ENCODE peak calls at places on chromosomes 16 and 17, in eight cellular contexts. M, S, V, F, J, P, I and Z are unnamed samples. For H3K36me3 and H3K4me1, the result is how much of the 10 kb centered on the place peaks cover.

GRCh38 chr16:7116734-7117133 is 215.9 kb upstream of the RBFOX1 start:
- DNase-seq in M (no peak), S (no peak), V (no peak), F (no peak), J (no peak), P (no peak), I (no peak), Z (no peak)

GRCh38 chr17:76199466-76199865 is 40.8 kb downstream of the RNF157 start:
- DNase-seq in M (no peak), S (no peak), V (no peak), F (no peak), J (no peak), P (no peak), I (no peak), Z (no peak)

GRCh38 chr17:48121921-48122650 is 14.5 kb downstream of the SNX11 start:
- DNase-seq in M (no peak), S (no peak), V (no peak), F (no peak), J (no peak), P (no peak), I (no peak), Z (no peak)

GRCh38 chr16:1338119-1338730 is 4.8 kb downstream of the BAIAP3 start:
- DNase-seq in M (peak), S (no peak), V (no peak), F (no peak), J (no peak), P (no peak), I (no peak), Z (no peak)

GRCh38 chr16:14608604-14609003 is 21.5 kb downstream of the PARN start:
- DNase-seq in M (no peak), S (no peak), V (peak), F (no peak), J (no peak), P (no peak), I (no peak), Z (no peak)

GRCh38 chr16:1789643-1790045 is 3.9 kb downstream of the IGFALS start:
- DNase-seq in M (no peak), S (no peak), V (no peak), F (no peak), J (peak), P (no peak), I (peak), Z (no peak)

GRCh38 chr16:1723450-1724147 is 17.6 kb downstream of the MAPK8IP3 start:
- DNase-seq in M (peak), S (no peak), V (no peak), F (no peak), J (no peak), P (peak), I (no peak), Z (no peak)

GRCh38 chr16:50248845-50249244 is 17.5 kb upstream of the ADCY7 start:
- DNase-seq in M (no peak), S (no peak), V (peak), F (no peak), J (no peak), P (no peak), I (no peak), Z (no peak)

GRCh38 chr17:61157246-61157887 is 242.3 kb upstream of the TBX2 start:
- DNase-seq in M (no peak), S (no peak), V (no peak), F (no peak), J (no peak), P (peak), I (no peak), Z (no peak)

GRCh38 chr16:87201052-87201451 is 116.1 kb downstream of the C16orf95 start:
- DNase-seq in M (peak), S (no peak), V (peak), F (no peak), J (peak), P (peak), I (no peak), Z (no peak)

GRCh38 chr17:44906010-44906646 is 6.9 kb upstream of the EFTUD2 start:
- DNase-seq in M (no peak), S (no peak), V (no peak), F (no peak), J (no peak), P (peak), I (no peak), Z (no peak)

GRCh38 chr16:86072328-86073102 is 173.6 kb downstream of the IRF8 start:
- DNase-seq in M (peak), S (peak), V (peak), F (no peak), J (peak), P (peak), I (peak), Z (peak)

GRCh38 chr16:85309656-85310587 is 197.7 kb upstream of the CIBAR2 start:
- DNase-seq in M (peak), S (no peak), V (peak), F (peak), J (no peak), P (no peak), I (peak), Z (no peak)

GRCh38 chr17:10629706-10630105 is 27.4 kb downstream of the MYH3 start:
- DNase-seq in M (no peak), S (no peak), V (no peak), F (no peak), J (no peak), P (no peak), I (peak), Z (no peak)

GRCh38 chr17:10628756-10629155 is 28.4 kb downstream of the MYH3 start:
- DNase-seq in M (no peak), S (no peak), V (no peak), F (no peak), J (no peak), P (no peak), I (no peak), Z (no peak)

GRCh38 chr17:10624966-10625365 is 32.1 kb downstream of the MYH3 start:
- DNase-seq in M (no peak), S (no peak), V (no peak), F (no peak), J (no peak), P (no peak), I (peak), Z (no peak)

GRCh38 chr17:10623786-10624338 is 33.2 kb downstream of the MYH3 start:
- DNase-seq in M (no peak), S (no peak), V (no peak), F (no peak), J (no peak), P (no peak), I (peak), Z (no peak)

DNA sequence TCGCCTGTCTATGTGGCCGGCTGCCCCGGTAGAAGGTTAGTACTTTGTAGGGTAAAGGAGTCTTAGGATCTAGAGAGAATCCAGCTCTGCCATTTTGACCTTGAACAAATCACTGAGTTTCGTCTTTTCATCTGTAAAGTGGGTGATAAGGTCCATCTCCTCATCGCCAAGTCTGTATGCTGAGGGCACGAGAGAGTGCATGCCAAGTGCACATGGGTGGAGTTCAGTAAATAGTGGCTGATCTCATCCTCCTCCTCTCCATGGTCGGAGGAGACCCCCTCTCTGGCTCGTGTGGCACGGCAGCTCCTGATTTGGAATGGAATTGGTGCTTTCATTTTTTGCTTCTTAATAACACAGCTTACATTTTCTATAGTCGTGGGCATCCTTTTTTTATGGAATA is 30.7 kb downstream of the MYH3 start:
- DNase-seq in M (no peak), S (no peak), V (no peak), F (no peak), J (no peak), P (no peak), I (no peak), Z (no peak)
- H3K36me3 ChIP-seq in M (under half), S (under half), V (under half), F (under half), J (under half), P (under half), I (under half), Z (under half)

DNA sequence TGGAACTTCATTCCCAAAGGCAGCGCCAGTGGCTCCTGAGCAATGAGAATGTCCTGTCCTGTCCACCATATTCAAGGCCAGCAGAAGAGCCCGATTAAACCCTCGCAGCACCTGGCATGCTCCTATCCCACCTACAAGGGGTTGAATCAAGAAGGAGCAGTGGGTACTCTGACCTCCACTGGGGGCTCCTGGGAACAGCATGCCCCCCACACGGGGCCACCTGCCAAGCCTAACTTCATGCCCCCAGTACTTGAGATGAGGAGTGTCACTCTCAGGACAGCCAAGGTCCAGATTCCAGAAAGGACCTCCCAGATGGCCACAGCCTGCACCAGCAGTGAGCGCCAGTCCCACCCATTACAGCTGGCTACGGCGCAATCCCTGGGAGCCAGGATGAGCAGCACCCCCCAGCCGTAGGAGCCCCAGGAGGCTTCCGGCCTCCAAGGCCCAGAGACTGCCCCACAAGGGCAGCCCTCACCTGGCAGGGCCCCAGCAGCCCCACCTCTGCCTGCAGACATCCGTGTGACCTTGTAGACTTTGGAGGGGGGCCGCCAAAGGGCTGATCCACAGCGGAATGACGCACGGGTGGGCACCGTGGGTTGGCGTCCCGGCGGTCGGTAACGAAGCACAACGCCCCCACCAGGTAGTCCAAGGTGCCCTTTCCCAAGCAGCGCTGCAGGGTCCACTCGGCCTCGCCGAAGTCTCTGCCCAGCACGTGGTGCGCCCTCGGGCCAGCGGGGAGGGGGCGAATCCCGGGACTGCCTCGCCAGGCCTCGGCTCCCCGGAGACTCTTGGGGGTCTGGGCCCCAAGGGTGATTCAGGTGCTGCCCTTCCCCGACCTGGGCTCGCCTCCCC is 1.0 kb upstream of the MPDU1 start:
- DNase-seq in M (peak), S (no peak), V (no peak), F (no peak), J (peak), P (no peak), I (peak), Z (no peak)
- H3K4me1 ChIP-seq in M (half or more), S (under half), V (half or more), F (half or more), J (under half), P (under half), I (half or more), Z (under half)

DNA sequence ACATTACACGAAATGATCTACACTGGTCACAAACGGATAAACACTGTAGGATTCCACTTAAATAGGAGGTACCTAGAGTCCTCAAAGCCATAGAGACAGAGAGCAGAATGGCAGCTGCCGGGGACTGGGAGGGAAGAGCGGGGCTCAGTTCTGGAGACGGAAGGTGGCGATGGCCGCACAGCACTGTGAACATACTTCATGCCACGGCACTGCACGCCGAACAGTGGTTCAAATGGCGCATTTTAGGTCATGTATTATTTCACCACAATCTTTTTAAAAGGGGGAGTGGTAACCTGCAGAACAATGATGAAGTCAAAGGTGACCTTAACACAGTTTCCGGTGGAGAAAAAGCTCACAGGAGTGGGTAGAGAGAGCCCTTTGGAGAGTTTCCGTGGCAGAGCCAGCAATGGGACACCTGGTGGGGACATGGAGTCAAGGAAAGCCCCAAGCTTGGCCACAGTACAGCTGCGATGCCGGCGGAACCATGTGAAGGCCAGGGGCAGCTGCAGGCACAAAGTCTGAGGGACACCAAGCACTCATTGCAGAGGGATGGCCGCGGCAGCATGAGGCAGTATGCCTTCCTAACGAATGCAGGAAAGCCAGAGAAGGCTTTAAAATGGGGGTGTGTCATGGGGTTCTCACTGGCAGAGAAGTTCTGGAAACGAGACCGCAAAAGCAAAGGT is 7.4 kb downstream of the FLCN start:
- DNase-seq in M (no peak), S (no peak), V (no peak), F (no peak), J (no peak), P (no peak), I (peak), Z (no peak)
- H3K36me3 ChIP-seq in M (half or more), S (half or more), V (half or more), F (half or more), J (under half), P (under half), I (half or more), Z (under half)

DNA sequence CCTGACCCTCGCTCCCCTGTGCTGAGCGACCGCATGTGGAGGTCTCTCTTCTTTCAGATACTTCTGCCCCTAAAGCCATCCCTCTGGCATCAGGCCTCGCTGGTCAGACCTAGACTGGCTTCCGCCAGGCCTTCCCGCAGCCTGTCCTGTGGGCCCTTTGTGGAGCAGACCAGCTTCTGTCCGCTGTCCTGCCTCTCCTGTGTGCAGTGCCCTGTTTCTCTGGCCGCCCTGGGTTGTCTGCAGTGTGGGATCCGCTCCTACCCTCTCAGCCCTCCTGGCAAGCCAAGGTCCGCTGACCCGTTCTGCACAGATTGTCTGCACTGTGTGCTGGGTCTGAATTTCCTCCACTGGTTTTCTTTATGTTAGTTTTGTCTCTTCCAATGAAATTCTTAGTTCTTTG is 21.5 kb upstream of the MC1R start:
- DNase-seq in M (no peak), S (no peak), V (no peak), F (no peak), J (no peak), P (no peak), I (no peak), Z (no peak)
- H3K4me1 ChIP-seq in M (under half), S (under half), V (under half), F (under half), J (under half), P (under half), I (under half), Z (under half)

GRCh38 chr17:36586138-36586537 is 5.5 kb upstream of the DHRS11 start:
- DNase-seq in M (no peak), S (no peak), V (no peak), F (no peak), J (no peak), P (no peak), I (no peak), Z (no peak)
- H3K36me3 ChIP-seq in M (half or more), S (under half), V (half or more), F (half or more), J (under half), P (under half), I (half or more), Z (under half)

GRCh38 chr17:77282524-77283515 is 142.1 kb downstream of the SEC14L1 start:
- DNase-seq in M (peak), S (no peak), V (no peak), F (peak), J (no peak), P (peak), I (no peak), Z (no peak)

GRCh38 chr17:77281024-77281903 is 140.5 kb downstream of the SEC14L1 start:
- DNase-seq in M (peak), S (peak), V (no peak), F (peak), J (peak), P (peak), I (peak), Z (no peak)

GRCh38 chr17:77284023-77284617 is 143.4 kb downstream of the SEC14L1 start:
- DNase-seq in M (no peak), S (no peak), V (no peak), F (no peak), J (no peak), P (no peak), I (no peak), Z (no peak)

GRCh38 chr17:77280304-77280910 is 139.6 kb downstream of the SEC14L1 start:
- DNase-seq in M (peak), S (no peak), V (no peak), F (no peak), J (no peak), P (peak), I (no peak), Z (no peak)

GRCh38 chr17:77281904-77282367 is 141.2 kb downstream of the SEC14L1 start:
- DNase-seq in M (peak), S (no peak), V (no peak), F (peak), J (no peak), P (no peak), I (no peak), Z (no peak)
- H3K4me1 ChIP-seq in M (half or more), S (under half), V (under half), F (under half), J (under half), P (under half), I (under half), Z (under half)

GRCh38 chr17:42697108-42697811 is 14.9 kb downstream of the CNTNAP1 start:
- DNase-seq in M (no peak), S (no peak), V (no peak), F (no peak), J (no peak), P (no peak), I (no peak), Z (no peak)
- H3K36me3 ChIP-seq in M (under half), S (under half), V (under half), F (half or more), J (under half), P (under half), I (under half), Z (under half)

DNA sequence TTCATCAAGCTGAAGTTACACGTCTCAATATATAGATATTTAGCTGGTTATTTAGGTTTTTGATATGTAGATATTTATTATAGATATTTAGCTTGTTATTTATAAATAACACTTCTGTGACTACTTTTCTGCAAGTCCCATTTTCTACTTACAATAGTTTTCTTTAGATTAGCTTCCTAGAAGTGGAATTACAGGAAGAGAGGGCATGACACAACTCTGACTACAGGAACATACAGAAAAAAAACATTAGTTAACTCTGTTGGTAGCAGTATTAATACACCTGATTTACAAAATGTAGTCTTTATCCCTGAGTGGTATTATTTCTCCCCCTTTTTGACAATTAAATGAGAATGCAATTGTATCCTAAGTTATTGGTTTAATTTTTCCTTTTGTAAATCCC is 21.2 kb upstream of the CCL1 start:
- DNase-seq in M (no peak), S (no peak), V (no peak), F (no peak), J (no peak), P (no peak), I (no peak), Z (no peak)
- H3K4me1 ChIP-seq in M (under half), S (under half), V (under half), F (under half), J (under half), P (under half), I (under half), Z (under half)

DNA sequence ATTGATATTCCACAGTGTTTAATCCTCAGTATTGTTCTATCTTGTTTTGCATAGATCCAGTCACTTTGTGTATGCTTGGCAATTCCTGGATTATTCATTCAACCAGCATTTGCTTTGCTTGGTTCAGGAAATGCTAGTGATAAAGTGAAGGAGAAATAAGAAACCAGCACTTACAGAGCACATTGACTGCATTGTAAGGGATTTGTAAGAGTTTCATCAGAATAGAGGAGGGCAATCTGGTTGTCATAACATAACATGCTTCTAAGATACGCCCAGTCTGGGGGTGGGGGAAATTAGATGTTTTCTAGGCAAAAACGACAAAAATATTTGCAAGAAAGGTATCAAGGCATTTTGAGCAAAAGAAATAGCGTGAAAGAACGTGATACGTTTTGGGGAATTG is 40.4 kb downstream of the TNRC6A start:
- DNase-seq in M (no peak), S (no peak), V (no peak), F (no peak), J (no peak), P (peak), I (no peak), Z (no peak)
- H3K36me3 ChIP-seq in M (under half), S (under half), V (under half), F (under half), J (under half), P (under half), I (under half), Z (under half)